ENCODE peak calls at places on chromosomes 12 and 14, in four cellular contexts. R, Q, P and K are unnamed samples.

GRCh38 chr12:49051777-49052438 is 8.7 kb downstream of the KMT2D start:
- DNase-seq in Q (no peak), P (no peak), R (no peak), K (no peak)

GRCh38 chr14:81536125-81536771 is 2.6 kb upstream of the SEL1L start:
- DNase-seq in Q (no peak), P (peak; percentile 78), R (no peak), K (no peak)

GRCh38 chr12:103495158-103495782 is 498 bp downstream of the C12orf42 start:
- DNase-seq in R (peak; percentile 69), Q (no peak), P (no peak), K (peak; percentile 82)

GRCh38 chr12:42801271-42801670 is 211.7 kb upstream of the PRICKLE1 start:
- DNase-seq in P (no peak), R (no peak), Q (no peak), K (no peak)

GRCh38 chr12:42186793-42187192 is 42.1 kb upstream of the GXYLT1 start:
- DNase-seq in R (no peak), P (no peak), Q (no peak), K (no peak)

GRCh38 chr12:60279224-60279623 is 683.4 kb downstream of the SLC16A7 start:
- DNase-seq in P (peak; percentile 44), R (no peak), Q (peak; percentile 58), K (no peak)

GRCh38 chr12:8127138-8127537 is 3.7 kb downstream of the CLEC4A start:
- DNase-seq in P (no peak), Q (no peak), R (peak; percentile 48), K (peak; percentile 29)

GRCh38 chr14:29716150-29716549 is 211.5 kb downstream of the PRKD1 start:
- DNase-seq in Q (peak; percentile 43), P (no peak), R (no peak), K (no peak)

GRCh38 chr14:49598479-49599301 is at the start of gene LRR1:
- DNase-seq in R (peak; percentile 89), P (peak; percentile 71), Q (peak; percentile 76), K (peak; percentile 89)

GRCh38 chr12:47636908-47637780 is 68.7 kb downstream of the RPAP3 start:
- DNase-seq in P (peak; percentile 61), Q (peak; percentile 20), R (peak; percentile 42), K (peak; percentile 72)
- TF ChIP-seq CTCF in P (peak; percentile 71), Q (peak; percentile 63), R (peak; percentile 61), K (peak; percentile 50)

DNA sequence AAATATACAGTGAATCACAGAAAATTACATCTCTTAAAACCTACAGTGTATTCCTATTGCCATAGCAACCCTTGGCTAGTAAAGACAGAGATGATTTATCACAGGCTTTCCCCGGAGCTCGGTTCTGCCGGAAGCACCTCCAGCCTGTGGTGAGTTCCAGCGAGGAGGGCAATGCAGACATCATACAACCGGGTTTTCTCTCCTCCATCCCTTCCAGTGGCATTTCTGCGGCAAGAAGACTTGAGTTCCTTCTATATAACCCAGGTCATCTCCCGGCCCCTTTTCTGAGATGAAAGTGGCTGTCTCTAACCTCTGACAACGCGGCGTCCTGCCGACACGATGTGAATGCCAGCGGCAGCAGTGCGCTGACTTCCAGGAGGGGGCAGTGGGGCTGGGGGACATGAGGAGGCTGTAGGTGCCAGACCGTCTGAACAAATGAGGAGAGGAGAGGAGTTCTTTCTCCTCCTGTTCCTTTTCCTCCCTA is 68.5 kb upstream of the MAX start:
- DNase-seq in R (peak; percentile 63), Q (peak; percentile 91), P (peak; percentile 25), K (peak; percentile 72)
- TF ChIP-seq CTCF in R (peak; percentile 63), Q (peak; percentile 58), P (peak; percentile 29), K (peak; percentile 28)

DNA sequence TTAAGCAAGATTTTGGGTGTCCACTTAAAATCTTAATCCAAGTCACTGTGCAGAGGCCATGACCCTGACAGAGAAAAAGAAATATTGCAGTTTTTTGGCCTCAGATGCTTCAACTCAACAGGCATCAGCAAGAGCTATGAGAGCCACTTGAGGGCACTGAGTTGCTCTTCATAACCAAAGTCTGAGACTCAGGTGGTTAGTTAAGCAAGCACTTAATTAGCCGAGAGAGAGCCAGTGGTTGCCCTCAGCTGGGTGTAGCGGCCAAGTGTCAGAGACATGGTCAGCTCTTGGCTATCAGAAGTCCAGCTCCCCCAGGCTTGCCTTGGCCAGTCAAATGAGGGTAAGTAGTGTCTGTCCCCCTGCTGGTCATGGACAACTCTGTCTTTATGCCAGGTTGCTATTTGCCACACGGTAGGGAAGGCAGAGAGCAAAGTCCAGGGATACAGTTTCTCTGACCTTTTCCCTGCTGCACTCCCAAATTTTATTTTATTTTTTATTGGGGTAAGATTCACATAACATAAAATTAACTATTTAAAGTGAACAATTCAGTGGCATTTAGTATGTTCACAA is 9.0 kb upstream of the KRT71 start:
- DNase-seq in R (no peak), P (no peak), Q (no peak), K (no peak)
- TF ChIP-seq CTCF in R (peak; percentile 16), P (peak; percentile 48), Q (peak; percentile 15), K (no peak)

GRCh38 chr12:6951551-6952120 is 480 bp downstream of the PTPN6 start:
- DNase-seq in Q (no peak), R (no peak), P (no peak), K (peak; percentile 49)

GRCh38 chr12:6953417-6954315 is 2.5 kb downstream of the PTPN6 start:
- DNase-seq in P (no peak), Q (no peak), R (peak; percentile 81), K (peak; percentile 88)

GRCh38 chr12:6952860-6953416 is 1.8 kb downstream of the PTPN6 start:
- DNase-seq in Q (no peak), R (no peak), P (no peak), K (peak; percentile 48)

GRCh38 chr12:6950944-6951540 is at the start of gene PTPN6:
- DNase-seq in Q (no peak), P (no peak), R (peak; percentile 48), K (peak; percentile 82)

GRCh38 chr12:6952121-6952859 is 1.1 kb downstream of the PTPN6 start:
- DNase-seq in P (no peak), Q (no peak), R (no peak), K (no peak)
- TF ChIP-seq CTCF in P (no peak), Q (no peak), R (no peak), K (no peak)

GRCh38 chr14:74792249-74793039 is 29.3 kb downstream of the YLPM1 start:
- DNase-seq in R (no peak), P (no peak), Q (no peak), K (no peak)

GRCh38 chr14:74794947-74795346 is 31.8 kb downstream of the YLPM1 start:
- DNase-seq in P (no peak), Q (no peak), R (no peak), K (no peak)

DNA sequence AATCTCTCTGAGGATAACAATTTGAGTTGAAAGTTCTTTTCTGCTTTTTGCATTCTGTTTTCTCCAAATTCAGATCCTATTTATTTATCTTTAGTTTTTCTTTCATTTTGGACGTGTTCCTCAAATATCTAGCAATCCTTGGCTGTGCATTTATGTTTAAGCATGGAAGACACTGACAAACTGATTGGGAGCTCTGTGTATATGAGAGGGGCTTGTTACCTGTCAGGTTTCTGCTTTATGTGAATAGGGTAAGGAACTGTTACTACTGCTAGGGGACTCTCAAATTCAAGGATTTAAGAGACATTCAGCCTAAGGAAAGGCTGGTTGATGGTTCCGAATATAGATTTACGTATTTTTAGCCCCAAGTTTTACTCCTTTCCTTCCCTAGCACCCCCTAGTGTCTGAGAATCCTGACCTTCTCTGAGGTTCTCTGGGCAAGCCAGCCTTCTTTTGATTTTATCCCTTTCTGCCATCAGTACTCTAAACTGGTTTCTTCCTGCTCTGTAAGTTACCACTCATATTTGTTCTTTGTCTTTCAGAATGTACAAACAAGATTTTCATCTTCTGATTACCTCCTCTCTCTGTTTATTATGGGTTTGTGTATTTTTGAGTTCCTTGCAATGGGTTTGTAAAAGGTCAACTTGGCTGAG is 30.5 kb downstream of the YLPM1 start:
- DNase-seq in P (no peak), Q (peak; percentile 36), R (no peak), K (peak; percentile 13)
- TF ChIP-seq CTCF in P (peak; percentile 33), Q (peak; percentile 53), R (peak; percentile 29), K (peak; percentile 50)

DNA sequence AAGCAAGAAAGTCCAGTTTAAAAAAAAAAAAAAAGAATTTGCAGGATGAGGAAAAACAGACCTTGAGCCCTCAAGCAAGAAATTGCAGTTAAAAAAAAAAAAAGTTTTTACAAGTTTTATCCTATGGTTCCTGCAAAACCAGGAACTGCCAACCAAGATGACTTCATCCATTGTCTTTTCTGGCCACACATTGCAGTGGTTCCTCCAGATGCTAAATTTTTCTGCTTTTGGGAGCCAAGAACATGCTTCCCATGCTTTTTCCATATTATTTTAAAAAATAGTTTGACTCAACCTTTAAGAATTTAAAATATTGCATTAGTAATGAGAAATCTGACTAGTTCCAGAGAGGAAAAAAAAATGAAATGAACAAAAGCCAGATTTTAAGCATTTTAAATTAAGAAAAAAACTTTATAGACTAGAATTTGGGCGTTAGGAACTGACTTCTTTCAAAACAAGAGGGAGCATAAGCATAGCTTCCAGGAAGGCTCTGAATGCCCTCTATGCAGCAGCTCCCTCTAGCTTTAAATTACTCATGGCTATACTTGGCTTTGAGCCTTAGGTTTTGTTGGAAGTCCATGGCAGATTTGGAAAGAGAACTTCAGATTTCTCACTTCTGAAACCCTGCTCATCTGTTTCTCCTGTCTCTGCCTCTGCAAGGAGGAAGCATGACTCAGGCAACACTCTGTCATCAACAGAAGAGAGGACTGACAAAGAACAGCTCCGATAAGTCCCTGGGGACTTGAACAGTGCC is 124.5 kb downstream of the GPR65 start:
- DNase-seq in R (peak; percentile 57), Q (peak; percentile 91), P (peak; percentile 49), K (peak; percentile 15)
- TF ChIP-seq CTCF in R (peak; percentile 18), Q (peak; percentile 39), P (no peak), K (no peak)

GRCh38 chr12:74169607-74170006 is 368.0 kb upstream of the ATXN7L3B start:
- DNase-seq in P (no peak), Q (no peak), R (no peak), K (no peak)

GRCh38 chr12:74170645-74171477 is 366.8 kb upstream of the ATXN7L3B start:
- DNase-seq in R (no peak), P (no peak), Q (no peak), K (no peak)

GRCh38 chr12:74171478-74171909 is 366.1 kb upstream of the ATXN7L3B start:
- DNase-seq in Q (no peak), P (no peak), R (no peak), K (no peak)

GRCh38 chr12:74166096-74166495 is 371.5 kb upstream of the ATXN7L3B start:
- DNase-seq in P (no peak), R (no peak), Q (no peak), K (no peak)
- TF ChIP-seq CTCF in P (no peak), R (no peak), Q (no peak), K (no peak)

GRCh38 chr12:56479625-56480024 is 8.3 kb downstream of the GLS2 start:
- DNase-seq in R (no peak), P (no peak), Q (no peak), K (no peak)
- TF ChIP-seq CTCF in R (no peak), P (no peak), Q (no peak), K (no peak)